ENCODE peak calls at places on chromosome 21, in five cellular contexts. Z is heart right ventricle, W is uterus, T is aorta, E is GM23248. R is an unnamed sample.

GRCh38 chr21:40845621-40846020 is 1.3 kb downstream of the DSCAM start:
- DNase-seq in T (no peak), Z (no peak), W (no peak), E (peak), R (no peak)

GRCh38 chr21:31180256-31181088 is 142.2 kb upstream of the KRTAP19-8 start:
- DNase-seq in E (peak), T (no peak), Z (no peak), W (no peak), R (no peak)

GRCh38 chr21:15729674-15730483 is at the start of gene USP25:
- DNase-seq in Z (peak), W (peak), T (peak), E (peak), R (peak)

GRCh38 chr21:38203229-38203628 is 53.6 kb upstream of the KCNJ15 start:
- DNase-seq in T (no peak), Z (no peak), E (no peak), W (no peak), R (no peak)

GRCh38 chr21:15752763-15753407 is 23.1 kb downstream of the USP25 start:
- DNase-seq in E (no peak), Z (no peak), T (no peak), W (no peak), R (no peak)

GRCh38 chr21:45427331-45428271 is 22.6 kb downstream of the COL18A1 start:
- DNase-seq in E (peak), Z (no peak), T (peak), W (peak), R (no peak)

GRCh38 chr21:32131960-32132359 is 146.9 kb downstream of the MIS18A start:
- DNase-seq in E (peak), W (no peak), Z (no peak), T (no peak), R (no peak)

GRCh38 chr21:46605759-46606426 is 1.0 kb upstream of the S100B start:
- DNase-seq in W (no peak), T (peak), E (no peak), Z (peak), R (no peak)

GRCh38 chr21:46254208-46254975 is 25.8 kb upstream of the LSS start:
- DNase-seq in Z (no peak), W (no peak), E (no peak), T (no peak), R (no peak)

GRCh38 chr21:26099610-26100219 is 70.9 kb downstream of the APP start:
- DNase-seq in W (no peak), T (no peak), Z (no peak), E (peak), R (no peak)

GRCh38 chr21:25313891-25314646 is 293.2 kb downstream of the MRPL39 start:
- DNase-seq in T (no peak), Z (no peak), W (no peak), E (peak), R (no peak)

GRCh38 chr21:26169061-26169610 is 1.4 kb downstream of the APP start:
- DNase-seq in T (peak), E (peak), Z (no peak), W (peak), R (peak)

GRCh38 chr21:33128538-33128937 is 58.6 kb downstream of the OLIG1 start:
- DNase-seq in E (no peak), W (no peak), T (no peak), Z (no peak), R (no peak)

GRCh38 chr21:41363370-41364270 is 1.8 kb downstream of the MX2 start:
- DNase-seq in W (no peak), Z (no peak), E (no peak), T (no peak), R (no peak)

GRCh38 chr21:45138199-45139002 is 64.0 kb downstream of the ADARB1 start:
- DNase-seq in E (peak), W (peak), Z (peak), T (peak), R (no peak)

GRCh38 chr21:45505416-45506021 is 36.7 kb downstream of the SLC19A1 start:
- DNase-seq in Z (peak), T (peak), W (no peak), E (no peak), R (no peak)

GRCh38 chr21:35716886-35717285 is 343.4 kb downstream of the SETD4 start:
- DNase-seq in Z (no peak), T (no peak), E (no peak), W (no peak), R (no peak)

GRCh38 chr21:25054689-25055088 is 552.6 kb downstream of the MRPL39 start:
- DNase-seq in T (no peak), W (no peak), Z (no peak), E (no peak), R (no peak)

GRCh38 chr21:16551101-16551695 is 821.4 kb downstream of the USP25 start:
- DNase-seq in T (no peak), Z (no peak), W (no peak), E (peak), R (no peak)

GRCh38 chr21:22762463-22762862 is 1764.3 kb downstream of the NCAM2 start:
- DNase-seq in W (no peak), E (no peak), Z (no peak), T (no peak), R (no peak)

GRCh38 chr21:46246345-46246744 is 17.8 kb upstream of the LSS start:
- DNase-seq in W (no peak), E (no peak), T (no peak), Z (no peak), R (no peak)

GRCh38 chr21:14097881-14098499 is 112.8 kb downstream of the LIPI start:
- DNase-seq in Z (no peak), W (no peak), E (no peak), T (no peak), R (no peak)

GRCh38 chr21:38072489-38072888 is 156.2 kb upstream of the KCNJ6 start:
- DNase-seq in W (no peak), Z (no peak), E (no peak), T (no peak), R (no peak)

GRCh38 chr21:14740692-14741091 is 194.6 kb upstream of the SAMSN1 start:
- DNase-seq in T (no peak), W (no peak), E (peak), Z (no peak), R (no peak)

GRCh38 chr21:16742116-16742515 is 770.7 kb upstream of the CXADR start:
- DNase-seq in Z (no peak), E (no peak), W (peak), T (peak), R (no peak)

GRCh38 chr21:14591277-14591876 is 45.3 kb upstream of the SAMSN1 start:
- DNase-seq in E (no peak), Z (no peak), W (no peak), T (no peak), R (no peak)

GRCh38 chr21:25857308-25858099 is 122.7 kb downstream of the GABPA start:
- DNase-seq in Z (no peak), E (no peak), W (no peak), T (no peak), R (no peak)

GRCh38 chr21:17554619-17555472 is 42.0 kb downstream of the CXADR start:
- DNase-seq in T (no peak), Z (no peak), W (no peak), E (peak), R (no peak)

GRCh38 chr21:21715286-21715969 is 717.2 kb downstream of the NCAM2 start:
- DNase-seq in W (no peak), T (no peak), E (peak), Z (no peak), R (no peak)

GRCh38 chr21:32529679-32530078 is 55.6 kb downstream of the TCP10L start:
- DNase-seq in Z (no peak), W (no peak), E (no peak), T (no peak), R (no peak)

GRCh38 chr21:45973475-45974072 is 8.0 kb upstream of the COL6A1 start:
- DNase-seq in T (peak), Z (peak), W (peak), E (peak), R (peak)

GRCh38 chr21:35343046-35343816 is 294.1 kb upstream of the RUNX1 start:
- DNase-seq in T (no peak), E (no peak), Z (no peak), W (no peak), R (no peak)

GRCh38 chr21:33325222-33326067 is 675 bp downstream of the IFNAR1 start:
- DNase-seq in T (peak), W (peak), Z (peak), E (peak), R (no peak)

GRCh38 chr21:46041183-46041582 is 56.7 kb upstream of the COL6A2 start:
- DNase-seq in Z (peak), E (no peak), W (no peak), T (no peak), R (no peak)

GRCh38 chr21:26064506-26064905 is 106.1 kb downstream of the APP start:
- DNase-seq in W (no peak), E (no peak), Z (no peak), T (no peak), R (no peak)

GRCh38 chr21:46661211-46661625 is 25.7 kb downstream of the PRMT2 start:
- DNase-seq in W (peak), Z (peak), E (peak), T (peak), R (peak)

GRCh38 chr21:31489014-31489413 is 145.0 kb upstream of the TIAM1 start:
- DNase-seq in T (no peak), Z (no peak), E (no peak), W (no peak), R (no peak)

GRCh38 chr21:46119565-46120271 is 21.8 kb downstream of the COL6A2 start:
- DNase-seq in T (peak), E (no peak), W (peak), Z (peak), R (no peak)

GRCh38 chr21:45464309-45464708 is 59.3 kb downstream of the COL18A1 start:
- DNase-seq in W (no peak), E (no peak), Z (no peak), T (peak), R (no peak)

GRCh38 chr21:26715878-26716506 is 129.2 kb downstream of the ADAMTS1 start:
- DNase-seq in Z (no peak), T (no peak), E (peak), W (peak), R (peak)

DNA sequence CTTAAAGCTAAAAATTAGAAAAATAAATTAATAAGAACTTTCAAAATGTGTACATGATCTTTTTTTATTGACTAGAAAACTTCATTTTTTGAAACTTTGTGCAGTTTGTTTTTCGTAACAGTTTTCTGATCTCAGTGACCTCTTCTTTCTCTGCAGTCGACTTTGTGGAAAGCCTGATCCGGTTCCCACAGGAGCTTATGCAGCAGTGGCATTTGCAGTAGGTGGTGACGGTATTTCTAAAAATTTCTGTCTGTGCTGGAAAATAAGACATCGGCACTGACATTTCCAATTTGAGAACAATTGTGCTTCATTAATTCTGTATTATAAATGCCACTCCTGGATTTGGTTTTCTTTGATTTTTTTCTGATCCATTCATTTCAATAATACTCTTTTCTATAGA is 68.8 kb downstream of the CLDN17 start:
- DNase-seq in E (no peak), W (no peak), Z (no peak), T (no peak), R (no peak)
- H3K27ac ChIP-seq in E (no peak), W (no peak), Z (no peak), T (no peak), R (no peak)

DNA sequence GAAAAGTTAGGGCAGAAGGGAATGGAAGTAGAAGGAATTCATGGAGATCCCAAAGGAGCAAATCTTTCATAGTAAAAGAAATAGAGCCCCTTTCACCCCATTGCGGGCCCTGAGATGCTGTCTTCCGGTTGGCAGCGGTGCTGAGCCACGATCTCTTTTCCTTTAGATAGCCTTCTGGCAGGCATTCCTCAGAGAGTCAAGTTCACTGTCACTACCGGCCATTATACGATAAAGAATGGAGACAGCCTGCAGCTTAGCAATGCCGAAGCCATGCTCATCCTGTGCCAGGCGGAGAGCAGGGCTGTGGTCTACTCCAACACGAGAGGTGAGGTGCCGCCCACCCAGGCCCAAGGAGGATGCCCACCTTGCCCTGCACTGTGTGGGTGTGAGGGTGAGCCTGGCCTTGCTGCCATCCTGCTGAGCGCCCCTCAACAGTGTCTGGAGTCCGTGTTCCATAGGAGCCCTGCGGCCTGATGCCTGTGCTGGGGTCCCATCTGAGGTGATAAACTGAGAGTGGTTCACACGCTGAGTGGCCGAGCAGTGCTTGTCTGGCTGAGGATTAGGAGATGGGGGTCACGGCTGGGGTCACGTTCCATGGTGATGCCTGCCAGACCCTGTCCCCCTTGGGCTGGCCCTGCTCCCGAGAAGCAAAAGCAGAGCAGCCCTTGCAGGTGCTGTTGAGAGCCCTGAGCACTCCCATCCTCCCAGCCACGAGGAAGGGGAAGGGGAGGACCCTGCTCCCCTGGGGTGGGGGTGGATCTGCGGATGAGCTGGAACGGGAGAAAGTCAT is 20.4 kb upstream of the PWP2 start:
- DNase-seq in W (no peak), T (no peak), Z (no peak), E (no peak), R (no peak)
- H3K27ac ChIP-seq in W (no peak), T (no peak), Z (peak), E (no peak), R (peak)

GRCh38 chr21:28516996-28517592 is 475.6 kb downstream of the LTN1 start:
- DNase-seq in Z (peak), W (peak), E (peak), T (peak), R (no peak)

GRCh38 chr21:28523367-28523766 is 469.3 kb downstream of the LTN1 start:
- DNase-seq in E (no peak), W (no peak), Z (no peak), T (no peak), R (no peak)

GRCh38 chr21:28518620-28519019 is 474.1 kb downstream of the LTN1 start:
- DNase-seq in E (peak), W (no peak), T (no peak), Z (no peak), R (no peak)

DNA sequence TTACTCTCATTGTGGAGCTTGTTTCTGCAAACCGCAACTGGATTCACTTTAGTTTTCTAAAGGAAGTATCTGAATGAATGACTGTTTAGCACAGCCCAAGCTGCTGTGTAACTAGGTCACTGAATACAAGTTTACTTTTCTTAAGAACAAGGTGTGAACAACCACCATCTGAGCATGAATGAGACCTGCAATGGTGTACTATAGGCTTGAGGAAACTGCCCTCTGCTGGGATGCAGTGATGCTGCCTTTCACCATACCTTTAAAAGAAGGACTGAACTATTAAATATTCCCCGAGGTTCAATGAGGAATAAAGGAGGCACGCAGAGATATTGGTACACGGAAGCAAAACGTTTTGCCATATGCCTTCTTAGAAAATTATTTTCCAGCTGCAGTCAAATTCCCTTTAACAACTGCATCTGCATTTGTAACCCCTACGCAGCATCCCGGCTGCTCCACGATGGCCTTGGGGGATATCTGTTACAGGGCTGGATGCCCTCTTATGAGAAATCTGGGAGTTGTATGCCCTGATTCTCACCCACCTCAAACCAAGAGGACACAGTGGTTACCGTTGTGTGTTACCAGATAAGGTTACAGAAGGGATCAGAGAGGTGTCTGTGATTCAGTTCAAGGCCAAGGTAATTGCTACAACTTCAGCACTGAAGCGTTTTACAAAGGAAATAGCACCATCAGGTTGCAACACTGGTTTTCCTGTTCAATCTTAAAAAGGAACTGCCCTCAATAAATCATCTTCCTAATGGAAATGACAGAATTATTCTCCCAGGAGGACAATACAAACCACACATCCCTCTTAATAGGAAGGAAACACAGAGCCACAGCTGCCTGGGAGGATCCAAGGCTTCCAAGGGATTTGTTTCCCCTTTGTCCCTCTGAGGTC is 470.5 kb downstream of the LTN1 start:
- DNase-seq in E (peak), Z (no peak), T (no peak), W (peak), R (no peak)
- H3K27ac ChIP-seq in E (no peak), Z (peak), T (no peak), W (peak), R (no peak)

GRCh38 chr21:39430016-39430415 is 15.6 kb downstream of the LCA5L start:
- DNase-seq in T (no peak), Z (no peak), W (no peak), E (no peak), R (no peak)

GRCh38 chr21:39430457-39430856 is 15.1 kb downstream of the LCA5L start:
- DNase-seq in W (no peak), Z (no peak), T (no peak), E (no peak), R (no peak)

GRCh38 chr21:39430954-39431353 is 14.6 kb downstream of the LCA5L start:
- DNase-seq in T (no peak), E (no peak), W (no peak), Z (no peak), R (no peak)

GRCh38 chr21:39439232-39439631 is 6.3 kb downstream of the LCA5L start:
- DNase-seq in E (no peak), Z (no peak), T (no peak), W (no peak), R (no peak)

DNA sequence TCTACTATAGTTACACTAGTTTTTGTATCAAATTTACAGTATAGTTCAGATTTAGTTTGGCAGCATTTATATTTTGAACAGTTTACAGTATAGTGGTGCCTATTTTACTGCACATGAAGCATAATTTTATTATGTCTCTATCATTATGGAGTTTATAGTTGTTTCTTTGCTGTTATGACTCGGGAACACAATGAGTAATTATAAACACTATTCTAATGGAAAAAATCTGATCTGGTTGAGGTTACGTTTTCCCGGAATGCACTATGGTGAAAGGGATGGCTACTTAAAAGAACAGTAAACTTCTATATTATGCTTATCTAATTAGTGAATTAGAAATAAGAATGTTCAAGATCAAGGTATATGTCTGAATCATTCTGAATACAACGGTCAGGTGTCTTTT is 10.6 kb downstream of the LCA5L start:
- DNase-seq in E (peak), T (no peak), Z (no peak), W (no peak), R (no peak)
- H3K27ac ChIP-seq in E (no peak), T (no peak), Z (no peak), W (no peak), R (no peak)

GRCh38 chr21:34333150-34333739 is 30.6 kb upstream of the KCNE2 start:
- DNase-seq in E (no peak), W (no peak), T (no peak), Z (no peak), R (peak)
- H3K27ac ChIP-seq in E (no peak), W (no peak), T (peak), Z (no peak), R (peak)

GRCh38 chr21:18832950-18833349 is 429.4 kb upstream of the TMPRSS15 start:
- DNase-seq in Z (no peak), T (no peak), E (no peak), W (no peak), R (no peak)

GRCh38 chr21:18832081-18832670 is 428.6 kb upstream of the TMPRSS15 start:
- DNase-seq in W (no peak), T (no peak), E (no peak), Z (no peak), R (no peak)
- H3K27ac ChIP-seq in W (no peak), T (no peak), E (no peak), Z (no peak), R (no peak)

GRCh38 chr21:42514883-42515228 is 1.2 kb downstream of the SLC37A1 start:
- DNase-seq in E (no peak), T (no peak), Z (no peak), W (no peak), R (no peak)
- H3K27ac ChIP-seq in E (no peak), T (no peak), Z (peak), W (no peak), R (no peak)

R was measured in caudate nucleus.